ENCODE peak calls at places on chromosomes 2 and 18, in seven cellular contexts. S, E, D, X, V, B and Z are unnamed samples.

GRCh38 chr18:35616664-35617423 is 35.3 kb downstream of the GALNT1 start:
- DNase-seq in S (peak), V (peak), X (peak), E (peak), B (peak), D (peak), Z (no peak)

GRCh38 chr2:10837532-10838266 is 25.1 kb upstream of the PDIA6 start:
- DNase-seq in V (no peak), E (no peak), D (no peak), B (no peak), S (no peak), X (no peak), Z (no peak)

GRCh38 chr18:35029103-35029502 is 12.1 kb upstream of the MAPRE2 start:
- DNase-seq in S (no peak), X (no peak), D (peak), V (no peak), B (no peak), E (peak), Z (no peak)

GRCh38 chr2:1588051-1588993 is 156.0 kb downstream of the PXDN start:
- DNase-seq in X (no peak), B (no peak), D (no peak), E (no peak), S (no peak), V (no peak), Z (no peak)

GRCh38 chr2:69720404-69720803 is 21.5 kb upstream of the ANXA4 start:
- DNase-seq in D (no peak), X (no peak), B (no peak), S (no peak), V (no peak), E (peak), Z (no peak)

GRCh38 chr2:133801956-133802355 is 233.7 kb upstream of the NCKAP5 start:
- DNase-seq in V (no peak), S (no peak), B (peak), D (no peak), X (no peak), E (no peak), Z (peak)

GRCh38 chr2:127683766-127684165 is 8.4 kb upstream of the LIMS2 start:
- DNase-seq in S (no peak), B (no peak), X (no peak), V (no peak), D (no peak), E (no peak), Z (no peak)

GRCh38 chr18:3297025-3297984 is 35.4 kb downstream of the MYL12B start:
- DNase-seq in B (peak), D (peak), V (peak), E (peak), S (peak), X (peak), Z (peak)

GRCh38 chr2:238238766-238239551 is 879 bp downstream of the HES6 start:
- DNase-seq in B (no peak), X (peak), V (no peak), D (no peak), E (peak), S (no peak), Z (no peak)

GRCh38 chr2:129777146-129777545 is 202.3 kb upstream of the RAB6C start:
- DNase-seq in B (no peak), E (no peak), X (no peak), S (no peak), V (no peak), D (no peak), Z (no peak)

GRCh38 chr2:168116448-168116847 is 130.9 kb downstream of the STK39 start:
- DNase-seq in B (no peak), X (no peak), V (no peak), S (no peak), E (peak), D (no peak), Z (no peak)

GRCh38 chr2:176172748-176173586 is 15.5 kb upstream of the HOXD1 start:
- DNase-seq in V (no peak), X (no peak), B (peak), E (no peak), D (no peak), S (no peak), Z (no peak)

GRCh38 chr2:7011376-7012083 is 94.3 kb downstream of the RNF144A start:
- DNase-seq in V (peak), X (no peak), E (peak), D (peak), S (no peak), B (peak), Z (no peak)